ENCODE peak calls at places on chromosomes 2 and 18, in ten cellular contexts. One of them, this sample, is unnamed.
A peak's percentile ranks its signal among the peaks of the same experiment; 100 is the strongest.

GRCh38 chr18:27645929-27646328 is 460.8 kb upstream of the CHST9 start:
- DNase-seq in Calu3: no peak
- DNase-seq in NCI-H2171 treated with DMSO at 0.1 percent for 48 hours: no peak
- DNase-seq in H54: no peak
- DNase-seq in occipital lobe: no peak
- DNase-seq in NCI-H748 treated with DMSO at 0.1 percent for 48 hours: no peak
- DNase-seq in stimulated activated CD4-positive, alpha-beta T cell treated with anti-CD3 and anti-CD28 coated beads, Interleukin-1b, Interleukin-23, amount 100 ng/mL, for 24 hours: no peak
- DNase-seq in endodermal cell: no peak
- DNase-seq in stomach: no peak
- DNase-seq in T-cell: no peak
- DNase-seq in this sample: peak; percentile 48

GRCh38 chr2:25339791-25340339 is 1.9 kb downstream of the DNMT3A start:
- DNase-seq in H54: no peak
- DNase-seq in stomach: peak; percentile 51
- DNase-seq in stimulated activated CD4-positive, alpha-beta T cell treated with anti-CD3 and anti-CD28 coated beads, Interleukin-1b, Interleukin-23, amount 100 ng/mL, for 24 hours: no peak
- DNase-seq in occipital lobe: no peak
- DNase-seq in T-cell: no peak
- DNase-seq in Calu3: no peak
- DNase-seq in NCI-H2171 treated with DMSO at 0.1 percent for 48 hours: peak; percentile 93
- DNase-seq in endodermal cell: peak; percentile 87
- DNase-seq in NCI-H748 treated with DMSO at 0.1 percent for 48 hours: peak; percentile 44
- DNase-seq in this sample: no peak

GRCh38 chr2:135585586-135585985 is 54.3 kb downstream of the R3HDM1 start:
- DNase-seq in stomach: no peak
- DNase-seq in NCI-H2171 treated with DMSO at 0.1 percent for 48 hours: no peak
- DNase-seq in endodermal cell: no peak
- DNase-seq in Calu3: no peak
- DNase-seq in NCI-H748 treated with DMSO at 0.1 percent for 48 hours: no peak
- DNase-seq in T-cell: no peak
- DNase-seq in occipital lobe: no peak
- DNase-seq in H54: no peak
- DNase-seq in stimulated activated CD4-positive, alpha-beta T cell treated with anti-CD3 and anti-CD28 coated beads, Interleukin-1b, Interleukin-23, amount 100 ng/mL, for 24 hours: no peak
- DNase-seq in this sample: no peak

GRCh38 chr2:223414646-223415045 is 187.5 kb downstream of the SCG2 start:
- DNase-seq in H54: no peak
- DNase-seq in Calu3: no peak
- DNase-seq in NCI-H2171 treated with DMSO at 0.1 percent for 48 hours: no peak
- DNase-seq in occipital lobe: no peak
- DNase-seq in NCI-H748 treated with DMSO at 0.1 percent for 48 hours: no peak
- DNase-seq in endodermal cell: no peak
- DNase-seq in T-cell: no peak
- DNase-seq in stomach: no peak
- DNase-seq in stimulated activated CD4-positive, alpha-beta T cell treated with anti-CD3 and anti-CD28 coated beads, Interleukin-1b, Interleukin-23, amount 100 ng/mL, for 24 hours: no peak
- DNase-seq in this sample: no peak

GRCh38 chr2:96503637-96504243 is 1.4 kb downstream of the NEURL3 start:
- DNase-seq in T-cell: no peak
- DNase-seq in stimulated activated CD4-positive, alpha-beta T cell treated with anti-CD3 and anti-CD28 coated beads, Interleukin-1b, Interleukin-23, amount 100 ng/mL, for 24 hours: no peak
- DNase-seq in NCI-H2171 treated with DMSO at 0.1 percent for 48 hours: no peak
- DNase-seq in stomach: no peak
- DNase-seq in NCI-H748 treated with DMSO at 0.1 percent for 48 hours: no peak
- DNase-seq in occipital lobe: no peak
- DNase-seq in Calu3: no peak
- DNase-seq in H54: no peak
- DNase-seq in endodermal cell: no peak
- DNase-seq in this sample: no peak

GRCh38 chr2:120954939-120955338 is 219.3 kb downstream of the GLI2 start:
- DNase-seq in Calu3: no peak
- DNase-seq in H54: no peak
- DNase-seq in stimulated activated CD4-positive, alpha-beta T cell treated with anti-CD3 and anti-CD28 coated beads, Interleukin-1b, Interleukin-23, amount 100 ng/mL, for 24 hours: no peak
- DNase-seq in NCI-H748 treated with DMSO at 0.1 percent for 48 hours: no peak
- DNase-seq in T-cell: no peak
- DNase-seq in occipital lobe: no peak
- DNase-seq in NCI-H2171 treated with DMSO at 0.1 percent for 48 hours: no peak
- DNase-seq in stomach: no peak
- DNase-seq in endodermal cell: no peak
- DNase-seq in this sample: no peak

GRCh38 chr2:6880200-6880733 is 2.7 kb downstream of the RSAD2 start:
- DNase-seq in NCI-H2171 treated with DMSO at 0.1 percent for 48 hours: no peak
- DNase-seq in H54: no peak
- DNase-seq in NCI-H748 treated with DMSO at 0.1 percent for 48 hours: no peak
- DNase-seq in endodermal cell: no peak
- DNase-seq in stimulated activated CD4-positive, alpha-beta T cell treated with anti-CD3 and anti-CD28 coated beads, Interleukin-1b, Interleukin-23, amount 100 ng/mL, for 24 hours: no peak
- DNase-seq in Calu3: no peak
- DNase-seq in occipital lobe: no peak
- DNase-seq in stomach: no peak
- DNase-seq in T-cell: no peak
- DNase-seq in this sample: peak; percentile 97

GRCh38 chr2:123093199-123093598 is 931.9 kb upstream of the CNTNAP5 start:
- DNase-seq in Calu3: no peak
- DNase-seq in NCI-H2171 treated with DMSO at 0.1 percent for 48 hours: no peak
- DNase-seq in endodermal cell: no peak
- DNase-seq in NCI-H748 treated with DMSO at 0.1 percent for 48 hours: no peak
- DNase-seq in stimulated activated CD4-positive, alpha-beta T cell treated with anti-CD3 and anti-CD28 coated beads, Interleukin-1b, Interleukin-23, amount 100 ng/mL, for 24 hours: no peak
- DNase-seq in H54: no peak
- DNase-seq in T-cell: no peak
- DNase-seq in occipital lobe: no peak
- DNase-seq in stomach: no peak
- DNase-seq in this sample: no peak

GRCh38 chr18:10455726-10456453 is 1.5 kb downstream of the APCDD1 start:
- DNase-seq in stomach: no peak
- DNase-seq in T-cell: no peak
- DNase-seq in NCI-H748 treated with DMSO at 0.1 percent for 48 hours: peak; percentile 7
- DNase-seq in Calu3: no peak
- DNase-seq in H54: no peak
- DNase-seq in stimulated activated CD4-positive, alpha-beta T cell treated with anti-CD3 and anti-CD28 coated beads, Interleukin-1b, Interleukin-23, amount 100 ng/mL, for 24 hours: no peak
- DNase-seq in endodermal cell: peak; percentile 64
- DNase-seq in occipital lobe: no peak
- DNase-seq in NCI-H2171 treated with DMSO at 0.1 percent for 48 hours: peak; percentile 86
- DNase-seq in this sample: no peak

GRCh38 chr2:231687133-231687852 is 21.0 kb upstream of the PTMA start:
- DNase-seq in endodermal cell: peak; percentile 97
- DNase-seq in stomach: peak; percentile 72
- DNase-seq in T-cell: no peak
- DNase-seq in NCI-H748 treated with DMSO at 0.1 percent for 48 hours: no peak
- DNase-seq in occipital lobe: peak; percentile 66
- DNase-seq in H54: no peak
- DNase-seq in NCI-H2171 treated with DMSO at 0.1 percent for 48 hours: peak; percentile 32
- DNase-seq in stimulated activated CD4-positive, alpha-beta T cell treated with anti-CD3 and anti-CD28 coated beads, Interleukin-1b, Interleukin-23, amount 100 ng/mL, for 24 hours: peak; percentile 45
- DNase-seq in Calu3: peak; percentile 74
- DNase-seq in this sample: peak; percentile 94

This sample was measured in OCI-M1.